ENCODE peak calls at places on chromosomes 16 and 17, in four cellular contexts. P, Z, E and X are unnamed samples.

GRCh38 chr17:62781826-62782225 is 26.3 kb downstream of the MARCHF10 start:
- DNase-seq in Z (no peak), P (peak), E (no peak), X (no peak)

GRCh38 chr17:68457168-68457538 is at the start of gene WIPI1:
- DNase-seq in E (no peak), P (no peak), Z (no peak), X (no peak)

GRCh38 chr17:39150795-39151679 is at the start of gene PLXDC1:
- DNase-seq in P (no peak), E (no peak), Z (no peak), X (no peak)

GRCh38 chr16:87855852-87856715 is 13.2 kb downstream of the SLC7A5 start:
- DNase-seq in E (peak), Z (no peak), P (peak), X (no peak)

GRCh38 chr16:14333361-14333760 is 262.2 kb downstream of the MRTFB start:
- DNase-seq in P (no peak), Z (no peak), E (no peak), X (no peak)

GRCh38 chr17:51079049-51079448 is 41.6 kb downstream of the SPAG9 start:
- DNase-seq in Z (peak), P (peak), E (no peak), X (no peak)

GRCh38 chr17:51439395-51440229 is 179.3 kb downstream of the UTP18 start:
- DNase-seq in P (peak), Z (no peak), E (no peak), X (no peak)

GRCh38 chr16:72987480-72987901 is 60.4 kb downstream of the ZFHX3 start:
- DNase-seq in Z (no peak), E (peak), P (peak), X (no peak)

GRCh38 chr16:3781421-3781820 is 64.1 kb upstream of the TRAP1 start:
- DNase-seq in P (no peak), Z (no peak), E (no peak), X (no peak)

GRCh38 chr16:3785413-3785812 is 68.1 kb upstream of the TRAP1 start:
- DNase-seq in Z (no peak), P (no peak), E (no peak), X (no peak)

GRCh38 chr16:3780570-3780969 is 63.2 kb upstream of the TRAP1 start:
- DNase-seq in Z (no peak), E (no peak), P (peak), X (no peak)

GRCh38 chr16:3783516-3783915 is 66.2 kb upstream of the TRAP1 start:
- DNase-seq in E (no peak), Z (no peak), P (no peak), X (no peak)

GRCh38 chr16:3782566-3782965 is 65.2 kb upstream of the TRAP1 start:
- DNase-seq in P (no peak), E (no peak), Z (no peak), X (no peak)
- TF ChIP-seq CTCF in P (no peak), E (no peak), Z (no peak), X (no peak)

GRCh38 chr17:8966926-8967325 is 1.4 kb upstream of the PIK3R5 start:
- DNase-seq in Z (no peak), E (no peak), P (no peak), X (no peak)

GRCh38 chr17:8963665-8964258 is 1.7 kb downstream of the PIK3R5 start:
- DNase-seq in Z (no peak), P (no peak), E (no peak), X (no peak)

GRCh38 chr17:8963017-8963416 is 2.5 kb downstream of the PIK3R5 start:
- DNase-seq in E (no peak), P (no peak), Z (no peak), X (no peak)

GRCh38 chr17:8964801-8965393 is 610 bp downstream of the PIK3R5 start:
- DNase-seq in Z (no peak), E (no peak), P (no peak), X (no peak)

GRCh38 chr17:8965394-8966168 is at the start of gene PIK3R5:
- DNase-seq in P (no peak), E (peak), Z (no peak), X (no peak)
- H3K4me3 ChIP-seq in P (no peak), E (peak), Z (no peak), X (no peak)

GRCh38 chr16:28826141-28826540 is 3.3 kb downstream of the ATXN2L start:
- DNase-seq in P (peak), E (no peak), Z (no peak), X (no peak)
- TF ChIP-seq CTCF in P (peak), E (no peak), Z (no peak), X (no peak)

DNA sequence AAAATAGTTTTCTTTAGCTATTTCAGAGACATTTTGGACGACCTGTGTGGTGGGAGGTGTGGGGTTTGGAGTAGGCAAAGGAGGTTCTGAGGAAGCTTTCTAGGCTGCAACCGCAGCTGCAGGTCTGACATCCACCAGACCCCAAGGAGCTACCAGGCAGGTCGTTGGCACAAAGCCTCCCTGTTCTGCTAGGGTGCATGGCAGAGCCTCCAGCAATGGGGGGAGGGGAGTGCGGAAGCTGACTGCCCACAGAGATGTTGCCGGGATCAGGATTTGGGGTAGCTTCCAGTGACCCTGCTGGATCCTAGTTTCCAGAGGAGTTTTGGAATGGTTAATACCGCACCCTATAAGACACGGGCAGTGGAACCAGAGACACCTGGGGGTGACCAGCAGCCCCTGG is 58.4 kb downstream of the RAP1GAP2 start:
- DNase-seq in P (peak), E (no peak), Z (no peak), X (no peak)
- H3K4me3 ChIP-seq in P (peak), E (peak), Z (peak), X (peak)